ENCODE peak calls at places on chromosomes 16 and 17, in ten cellular contexts. F is right lobe of liver; S is colonic mucosa; J is CD4-positive, alpha-beta T cell; I is left ventricle myocardium inferior; G is body of pancreas; T is tibial nerve; X is transverse colon; U is Panc1; H is CD4-positive, alpha-beta memory T cell. N is an unnamed sample.
A peak's percentile ranks its signal among the peaks of the same experiment; 100 is the strongest.

GRCh38 chr16:62752837-62753236 is 716.6 kb upstream of the CDH8 start:
- DNase-seq in F (no peak), S (no peak), J (no peak), I (no peak), G (no peak), T (no peak), X (no peak), U (no peak), H (no peak), N (no peak)

GRCh38 chr17:50944054-50944901 is 78.1 kb upstream of the TOB1 start:
- DNase-seq in F (peak; percentile 98), S (peak; percentile 95), J (peak; percentile 84), I (peak; percentile 86), G (peak; percentile 94), T (peak; percentile 72), X (peak; percentile 92), U (no peak), H (peak; percentile 73), N (no peak)

GRCh38 chr16:54446639-54447038 is 160.1 kb upstream of the IRX3 start:
- DNase-seq in F (no peak), S (no peak), J (no peak), I (peak; percentile 61), G (no peak), T (peak; percentile 33), X (no peak), U (peak; percentile 12), H (no peak), N (no peak)

GRCh38 chr16:79599837-79600635 is 501 bp downstream of the MAF start:
- DNase-seq in F (peak; percentile 77), S (peak; percentile 32), J (peak; percentile 28), I (peak; percentile 73), G (peak; percentile 42), T (no peak), X (no peak), U (no peak), H (no peak), N (no peak)

GRCh38 chr17:68228817-68229570 is 18.8 kb upstream of the AMZ2 start:
- DNase-seq in F (no peak), S (no peak), J (no peak), I (no peak), G (no peak), T (no peak), X (no peak), U (no peak), H (no peak), N (no peak)

GRCh38 chr16:84041421-84041820 is 1.2 kb downstream of the SLC38A8 start:
- DNase-seq in F (no peak), S (no peak), J (no peak), I (no peak), G (no peak), T (no peak), X (no peak), U (no peak), H (no peak), N (no peak)

GRCh38 chr17:74521701-74522201 is 9.5 kb downstream of the CD300LB start:
- DNase-seq in F (no peak), S (peak; percentile 18), J (no peak), I (no peak), G (no peak), T (no peak), X (no peak), U (no peak), H (no peak), N (no peak)

GRCh38 chr17:8753976-8754440 is 4.3 kb downstream of the SPDYE4 start:
- DNase-seq in F (no peak), S (no peak), J (no peak), I (no peak), G (no peak), T (no peak), X (no peak), U (peak; percentile 25), H (no peak), N (no peak)

GRCh38 chr16:67910162-67910561 is 17.1 kb downstream of the PSKH1 start:
- DNase-seq in F (no peak), S (no peak), J (no peak), I (no peak), G (no peak), T (no peak), X (no peak), U (no peak), H (no peak), N (no peak)

DNA sequence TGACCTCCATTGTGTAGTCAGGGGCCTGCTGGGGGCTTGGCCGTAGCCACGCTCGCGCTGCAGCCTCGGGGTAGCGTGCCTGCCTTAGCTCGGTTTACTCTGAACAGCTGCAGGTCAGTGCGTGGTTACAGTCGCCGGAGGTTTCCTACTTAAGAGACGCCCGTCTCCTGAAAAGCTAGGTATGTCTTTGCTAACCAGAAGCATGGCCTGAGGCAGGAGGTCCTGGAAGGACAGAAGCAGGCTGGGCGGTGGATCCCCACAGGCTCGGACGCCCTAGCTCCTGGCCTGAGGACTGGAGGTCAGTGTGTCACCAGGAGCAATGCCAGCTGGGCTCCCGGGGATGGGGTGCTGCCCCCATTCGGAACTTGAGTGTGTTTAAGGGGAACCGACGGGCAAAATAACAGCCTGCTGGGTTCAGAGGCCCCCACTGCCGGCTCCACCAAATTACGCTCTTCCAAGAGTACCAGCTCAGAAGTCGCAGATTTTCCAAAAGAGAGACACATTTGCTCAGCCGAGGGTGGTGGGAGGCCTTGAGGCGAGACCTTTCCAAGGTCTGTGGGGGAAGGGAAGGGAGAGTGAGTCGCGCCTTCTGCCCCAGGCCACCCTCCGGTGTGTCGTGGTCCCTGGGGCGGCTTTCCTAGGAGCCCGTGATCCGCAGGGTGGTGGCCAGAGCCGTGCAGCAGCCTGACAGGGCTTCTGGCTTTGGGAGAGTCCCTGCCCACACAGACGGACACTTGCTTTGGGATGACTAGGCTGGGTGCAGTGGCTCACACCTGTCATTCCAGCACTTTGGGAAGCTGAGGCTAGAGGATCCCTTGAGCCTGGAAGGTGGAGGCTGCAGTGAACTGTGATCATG is 3.9 kb upstream of the GNG13 start:
- DNase-seq in F (no peak), S (no peak), J (no peak), I (no peak), G (no peak), T (no peak), X (no peak), U (no peak), H (no peak), N (no peak)
- H3K27ac ChIP-seq in F (no peak overlapping the region), S (no peak overlapping the region), J (no peak overlapping the region), I (no peak overlapping the region), G (no peak overlapping the region), T (no peak overlapping the region), X (no peak overlapping the region), U (no peak overlapping the region), H (no peak overlapping the region), N (no peak overlapping the region)

GRCh38 chr16:80931661-80931984 is 75.1 kb downstream of the CMC2 start:
- DNase-seq in F (no peak), S (no peak), J (no peak), I (no peak), G (no peak), T (no peak), X (no peak), U (no peak), H (no peak), N (no peak)

GRCh38 chr16:80935691-80936090 is 71.0 kb downstream of the CMC2 start:
- DNase-seq in F (no peak), S (no peak), J (no peak), I (no peak), G (no peak), T (no peak), X (no peak), U (no peak), H (no peak), N (no peak)

GRCh38 chr16:80932725-80933124 is 74.0 kb downstream of the CMC2 start:
- DNase-seq in F (peak; percentile 62), S (peak; percentile 44), J (no peak), I (peak; percentile 48), G (peak; percentile 40), T (no peak), X (peak; percentile 41), U (no peak), H (no peak), N (no peak)

GRCh38 chr16:80936410-80936809 is 70.3 kb downstream of the CMC2 start:
- DNase-seq in F (no peak), S (no peak), J (no peak), I (no peak), G (no peak), T (no peak), X (no peak), U (no peak), H (no peak), N (no peak)

GRCh38 chr16:80931985-80932720 is 74.5 kb downstream of the CMC2 start:
- DNase-seq in F (peak; percentile 81), S (peak; percentile 53), J (no peak), I (peak; percentile 82), G (peak; percentile 52), T (no peak), X (peak; percentile 41), U (no peak), H (no peak), N (no peak)
- H3K27ac ChIP-seq in F (peak overlapping the region; percentile 70), S (peak overlapping the region; percentile 36), J (no peak overlapping the region), I (peak overlapping the region; percentile 90), G (peak overlapping the region; percentile 67), T (peak overlapping the region; percentile 77), X (peak overlapping the region; percentile 89), U (peak overlapping the region; percentile 29), H (no peak overlapping the region), N (no peak overlapping the region)

GRCh38 chr16:4329354-4329775 is 13.5 kb downstream of the GLIS2 start:
- DNase-seq in F (no peak), S (no peak), J (no peak), I (no peak), G (no peak), T (no peak), X (no peak), U (no peak), H (no peak), N (no peak)

GRCh38 chr16:4327782-4328579 is 12.1 kb downstream of the GLIS2 start:
- DNase-seq in F (peak; percentile 87), S (peak; percentile 73), J (peak; percentile 41), I (peak; percentile 83), G (peak; percentile 89), T (peak; percentile 60), X (peak; percentile 74), U (no peak), H (peak; percentile 41), N (no peak)

GRCh38 chr16:4324871-4325740 is 9.2 kb downstream of the GLIS2 start:
- DNase-seq in F (no peak), S (no peak), J (no peak), I (no peak), G (no peak), T (no peak), X (no peak), U (no peak), H (no peak), N (no peak)

GRCh38 chr16:4328580-4329353 is 12.9 kb downstream of the GLIS2 start:
- DNase-seq in F (no peak), S (no peak), J (no peak), I (peak; percentile 54), G (no peak), T (no peak), X (no peak), U (no peak), H (no peak), N (no peak)

GRCh38 chr16:4327386-4327781 is 11.5 kb downstream of the GLIS2 start:
- DNase-seq in F (no peak), S (no peak), J (no peak), I (no peak), G (no peak), T (no peak), X (no peak), U (no peak), H (no peak), N (no peak)
- H3K27ac ChIP-seq in F (no peak overlapping the region), S (no peak overlapping the region), J (no peak overlapping the region), I (peak overlapping the region; percentile 96), G (peak overlapping the region; percentile 88), T (peak overlapping the region; percentile 89), X (peak overlapping the region; percentile 85), U (peak overlapping the region; percentile 86), H (no peak overlapping the region), N (no peak overlapping the region)

GRCh38 chr16:9013508-9013864 is 49.8 kb upstream of the USP7 start:
- DNase-seq in F (no peak), S (no peak), J (no peak), I (no peak), G (no peak), T (no peak), X (no peak), U (no peak), H (no peak), N (no peak)
- H3K27ac ChIP-seq in F (no peak overlapping the region), S (no peak overlapping the region), J (no peak overlapping the region), I (no peak overlapping the region), G (no peak overlapping the region), T (no peak overlapping the region), X (no peak overlapping the region), U (no peak overlapping the region), H (no peak overlapping the region), N (no peak overlapping the region)

N was measured in SK-N-MC.